ENCODE peak calls at places on chromosome X, in seven cellular contexts. L, P, J, Q, Z, H and E are unnamed samples.

GRCh38 chrX:135572436-135572835 is 52.0 kb downstream of the INTS6L start:
- DNase-seq in L (no peak), P (no peak), J (no peak), Q (no peak), Z (no peak), H (no peak), E (no peak)

GRCh38 chrX:15913161-15913560 is 58.5 kb upstream of the AP1S2 start:
- DNase-seq in L (no peak), P (no peak), J (no peak), Q (no peak), Z (no peak), H (no peak), E (no peak)

GRCh38 chrX:12581546-12581945 is 209.7 kb upstream of the PRPS2 start:
- DNase-seq in L (no peak), P (no peak), J (no peak), Q (no peak), Z (no peak), H (no peak), E (no peak)

GRCh38 chrX:141469469-141469868 is 115.1 kb downstream of the SPANXA1 start:
- DNase-seq in L (peak; percentile 40), P (no peak), J (no peak), Q (no peak), Z (no peak), H (no peak), E (no peak)

GRCh38 chrX:136467321-136467720 is 20.4 kb upstream of the BRS3 start:
- DNase-seq in L (no peak), P (no peak), J (no peak), Q (no peak), Z (no peak), H (no peak), E (no peak)

GRCh38 chrX:150257348-150258175 is 105.6 kb upstream of the MAMLD1 start:
- DNase-seq in L (no peak), P (no peak), J (no peak), Q (no peak), Z (no peak), H (no peak), E (no peak)

GRCh38 chrX:154799554-154800348 is 5.5 kb downstream of the MPP1 start:
- DNase-seq in L (no peak), P (no peak), J (peak; percentile 24), Q (no peak), Z (no peak), H (peak; percentile 88), E (peak; percentile 5)

GRCh38 chrX:136268051-136269048 is 17.1 kb upstream of the MAP7D3 start:
- DNase-seq in L (peak; percentile 36), P (peak; percentile 52), J (peak; percentile 47), Q (peak; percentile 46), Z (no peak), H (peak; percentile 44), E (no peak)

GRCh38 chrX:46029777-46030176 is 515.4 kb downstream of the ZNF674 start:
- DNase-seq in L (peak; percentile 3), P (no peak), J (no peak), Q (no peak), Z (no peak), H (peak; percentile 84), E (peak; percentile 56)

GRCh38 chrX:123959281-123960063 is 2.0 kb upstream of the STAG2 start:
- DNase-seq in L (peak; percentile 52), P (peak; percentile 7), J (peak; percentile 42), Q (peak; percentile 10), Z (no peak), H (peak; percentile 70), E (no peak)

GRCh38 chrX:131331152-131331551 is 42.0 kb upstream of the IGSF1 start:
- DNase-seq in L (no peak), P (no peak), J (no peak), Q (no peak), Z (no peak), H (no peak), E (no peak)

GRCh38 chrX:134172588-134173259 is 64.3 kb upstream of the CCDC160 start:
- DNase-seq in L (no peak), P (peak; percentile 28), J (peak; percentile 23), Q (peak; percentile 48), Z (no peak), H (peak; percentile 66), E (peak; percentile 10)

GRCh38 chrX:71107762-71108360 is 1.3 kb upstream of the CXorf65 start:
- DNase-seq in L (no peak), P (peak; percentile 17), J (peak; percentile 15), Q (no peak), Z (no peak), H (no peak), E (no peak)

GRCh38 chrX:29965634-29966033 is 249.7 kb upstream of the MAGEB2 start:
- DNase-seq in L (no peak), P (no peak), J (no peak), Q (no peak), Z (no peak), H (no peak), E (no peak)

GRCh38 chrX:40105791-40106676 is 8.3 kb upstream of the BCOR start:
- DNase-seq in L (peak; percentile 61), P (peak; percentile 67), J (peak; percentile 71), Q (peak; percentile 71), Z (no peak), H (peak; percentile 89), E (no peak)

GRCh38 chrX:100368167-100368566 is 41.9 kb downstream of the PCDH19 start:
- DNase-seq in L (no peak), P (no peak), J (peak; percentile 0), Q (no peak), Z (no peak), H (peak; percentile 4), E (no peak)

GRCh38 chrX:130174051-130174704 is 2.4 kb downstream of the RAB33A start:
- DNase-seq in L (peak; percentile 81), P (no peak), J (peak; percentile 88), Q (no peak), Z (peak; percentile 5), H (no peak), E (peak; percentile 51)

GRCh38 chrX:46991664-46992063 is 79.4 kb downstream of the JADE3 start:
- DNase-seq in L (no peak), P (no peak), J (no peak), Q (no peak), Z (no peak), H (no peak), E (no peak)

GRCh38 chrX:45697591-45697990 is 496.9 kb upstream of the DIPK2B start:
- DNase-seq in L (peak; percentile 77), P (no peak), J (peak; percentile 72), Q (no peak), Z (no peak), H (no peak), E (peak; percentile 93)

GRCh38 chrX:2230457-2230856 is 270.3 kb downstream of the DHRSX start:
- DNase-seq in L (no peak), P (no peak), J (no peak), Q (no peak), Z (no peak), H (no peak), E (no peak)

GRCh38 chrX:2546496-2546895 is 45.7 kb upstream of the DHRSX start:
- DNase-seq in L (no peak), P (no peak), J (no peak), Q (no peak), Z (no peak), H (no peak), E (no peak)

GRCh38 chrX:119374736-119375135 is 24.4 kb upstream of the SLC25A43 start:
- DNase-seq in L (peak; percentile 79), P (no peak), J (no peak), Q (no peak), Z (no peak), H (no peak), E (peak; percentile 73)

GRCh38 chrX:54043696-54044125 is 562 bp downstream of the PHF8 start:
- DNase-seq in L (peak; percentile 18), P (no peak), J (peak; percentile 48), Q (peak; percentile 25), Z (no peak), H (no peak), E (peak; percentile 19)

GRCh38 chrX:149207518-149207917 is 297.6 kb downstream of the IDS start:
- DNase-seq in L (no peak), P (no peak), J (no peak), Q (no peak), Z (no peak), H (no peak), E (no peak)

GRCh38 chrX:18973527-18974192 is 10.3 kb downstream of the PHKA2 start:
- DNase-seq in L (no peak), P (no peak), J (no peak), Q (no peak), Z (no peak), H (peak; percentile 24), E (peak; percentile 10)

GRCh38 chrX:155334486-155335316 is at the start of gene CLIC2:
- DNase-seq in L (peak; percentile 38), P (no peak), J (peak; percentile 67), Q (no peak), Z (no peak), H (no peak), E (peak; percentile 29)

GRCh38 chrX:116379854-116380253 is 56.6 kb upstream of the SLC6A14 start:
- DNase-seq in L (peak; percentile 45), P (no peak), J (no peak), Q (no peak), Z (no peak), H (no peak), E (peak; percentile 33)

GRCh38 chrX:115058276-115058675 is 40.9 kb upstream of the IL13RA2 start:
- DNase-seq in L (peak; percentile 87), P (no peak), J (peak; percentile 77), Q (no peak), Z (no peak), H (no peak), E (peak; percentile 75)

GRCh38 chrX:110941906-110942305 is 146.3 kb upstream of the CHRDL1 start:
- DNase-seq in L (no peak), P (no peak), J (no peak), Q (no peak), Z (no peak), H (no peak), E (no peak)

GRCh38 chrX:70044541-70045245 is 5.0 kb downstream of the AWAT2 start:
- DNase-seq in L (peak; percentile 21), P (no peak), J (no peak), Q (no peak), Z (no peak), H (no peak), E (peak; percentile 26)